ENCODE peak calls at places on chromosomes 12 and 14, in nine cellular contexts. H is HEK293T; Q is activated naive CD8-positive, alpha-beta T cell treated with anti-CD3 and anti-CD28 coated beads, Interleukin-2, amount 50 U/mL, for 24 hours; W is stimulated activated CD8-positive, alpha-beta memory T cell treated with anti-CD3 and anti-CD28 coated beads, Interleukin-2, amount 100 ng/mL, for 48 hours; I is suprapubic skin; B is fibroblast of pulmonary artery; D is CD8-positive, alpha-beta memory T cell; L is astrocyte of the spinal cord; F is naive thymus-derived CD8-positive, alpha-beta T cell. P is an unnamed sample.

GRCh38 chr14:85579957-85580356 is 50.0 kb downstream of the FLRT2 start:
- DNase-seq in H (no peak), Q (no peak), W (no peak), I (no peak), B (no peak), D (no peak), L (no peak), F (no peak), P (no peak)

GRCh38 chr12:67457799-67458680 is 188.9 kb downstream of the CAND1 start:
- DNase-seq in H (peak), Q (no peak), W (no peak), I (no peak), B (peak), D (no peak), L (no peak), F (no peak), P (no peak)

GRCh38 chr12:120914794-120915193 is 10.6 kb upstream of the SPPL3 start:
- DNase-seq in H (no peak), Q (no peak), W (no peak), I (no peak), B (no peak), D (no peak), L (no peak), F (no peak), P (no peak)

GRCh38 chr14:51448831-51449665 is 202.7 kb upstream of the FRMD6 start:
- DNase-seq in H (no peak), Q (no peak), W (no peak), I (no peak), B (peak), D (no peak), L (peak), F (no peak), P (no peak)

GRCh38 chr14:76640923-76641395 is 120.3 kb upstream of the VASH1 start:
- DNase-seq in H (no peak), Q (no peak), W (no peak), I (no peak), B (no peak), D (no peak), L (no peak), F (no peak), P (no peak)

GRCh38 chr14:49972199-49972671 is 79.4 kb downstream of the ARF6 start:
- DNase-seq in H (no peak), Q (no peak), W (no peak), I (no peak), B (peak), D (peak), L (peak), F (no peak), P (no peak)

GRCh38 chr12:29317556-29318363 is 63.2 kb downstream of the ERGIC2 start:
- DNase-seq in H (peak), Q (peak), W (no peak), I (no peak), B (peak), D (peak), L (peak), F (peak), P (peak)

GRCh38 chr12:54603872-54604271 is 15.4 kb upstream of the PPP1R1A start:
- DNase-seq in H (no peak), Q (no peak), W (no peak), I (no peak), B (no peak), D (no peak), L (no peak), F (no peak), P (no peak)

GRCh38 chr14:103708750-103709187 is 6.5 kb downstream of the XRCC3 start:
- DNase-seq in H (no peak), Q (no peak), W (no peak), I (no peak), B (no peak), D (no peak), L (no peak), F (no peak), P (no peak)

GRCh38 chr12:46556820-46557524 is 184.4 kb upstream of the SLC38A2 start:
- DNase-seq in H (no peak), Q (no peak), W (no peak), I (no peak), B (peak), D (no peak), L (peak), F (no peak), P (no peak)

GRCh38 chr12:131363841-131364425 is 347.0 kb upstream of the SFSWAP start:
- DNase-seq in H (no peak), Q (no peak), W (no peak), I (no peak), B (no peak), D (no peak), L (no peak), F (no peak), P (no peak)

GRCh38 chr12:106481246-106481645 is 101.6 kb upstream of the RFX4 start:
- DNase-seq in H (no peak), Q (no peak), W (no peak), I (no peak), B (no peak), D (no peak), L (no peak), F (no peak), P (no peak)